ENCODE peak calls at places on chromosomes 3 and 15, in four cellular contexts. Y, W, J and S are unnamed samples.
A peak's percentile ranks its signal among the peaks of the same experiment; 100 is the strongest.

GRCh38 chr15:42150246-42150970 is 6.0 kb downstream of the PLA2G4F start:
- DNase-seq in W (no peak), Y (no peak), J (no peak), S (no peak)

GRCh38 chr15:59148160-59148810 is 43.3 kb downstream of the CCNB2 start:
- DNase-seq in W (no peak), J (no peak), Y (no peak), S (no peak)

GRCh38 chr3:158783051-158783450 is 18.8 kb upstream of the MFSD1 start:
- DNase-seq in Y (no peak), J (no peak), W (no peak), S (no peak)

GRCh38 chr3:43534676-43535075 is 87.1 kb downstream of the ANO10 start:
- DNase-seq in Y (no peak), W (no peak), J (no peak), S (no peak)

GRCh38 chr3:10169000-10169496 is 4.3 kb downstream of the IRAK2 start:
- DNase-seq in Y (no peak), J (no peak), W (no peak), S (no peak)

GRCh38 chr3:177377166-177377565 is 179.9 kb upstream of the TBL1XR1 start:
- DNase-seq in J (no peak), W (no peak), Y (no peak), S (no peak)

GRCh38 chr15:90954712-90955671 is at the start of gene RCCD1:
- DNase-seq in Y (peak; percentile 82), J (peak; percentile 97), W (peak; percentile 91), S (peak; percentile 94)

GRCh38 chr15:95284933-95285401 is 1045.5 kb upstream of the NR2F2 start:
- DNase-seq in W (no peak), Y (no peak), J (no peak), S (no peak)

GRCh38 chr15:61748529-61748928 is 311.7 kb downstream of the VPS13C start:
- DNase-seq in Y (no peak), W (no peak), J (no peak), S (no peak)

GRCh38 chr15:63708141-63708772 is 111.1 kb downstream of the FBXL22 start:
- DNase-seq in W (no peak), J (no peak), Y (no peak), S (no peak)

GRCh38 chr15:29570121-29570930 is 251.9 kb downstream of the TJP1 start:
- DNase-seq in J (no peak), Y (no peak), W (peak; percentile 35), S (peak; percentile 66)

GRCh38 chr3:10983219-10983916 is 9.2 kb upstream of the SLC6A1 start:
- DNase-seq in Y (no peak), J (no peak), W (peak; percentile 56), S (peak; percentile 66)

GRCh38 chr3:77377717-77378116 is 337.8 kb downstream of the ROBO2 start:
- DNase-seq in J (no peak), Y (no peak), W (no peak), S (no peak)

GRCh38 chr3:152905631-152906030 is 70.7 kb downstream of the P2RY1 start:
- DNase-seq in J (no peak), W (no peak), Y (no peak), S (no peak)

GRCh38 chr3:86029590-86029989 is 961.4 kb downstream of the VGLL3 start:
- DNase-seq in J (no peak), W (no peak), Y (no peak), S (no peak)

GRCh38 chr3:163785693-163786092 is 1292.6 kb downstream of the SI start:
- DNase-seq in J (no peak), W (no peak), Y (no peak), S (no peak)

GRCh38 chr15:80309769-80310384 is 57.9 kb upstream of the CTXND1 start:
- DNase-seq in Y (no peak), W (no peak), J (no peak), S (peak; percentile 52)

GRCh38 chr15:74833376-74834107 is 7.1 kb downstream of the CPLX3 start:
- DNase-seq in W (no peak), Y (no peak), J (no peak), S (peak; percentile 49)

GRCh38 chr15:101521084-101521483 is 31.6 kb upstream of the PCSK6 start:
- DNase-seq in W (no peak), Y (no peak), J (no peak), S (no peak)

GRCh38 chr3:69936266-69936665 is 63.3 kb upstream of the SAMMSON start:
- DNase-seq in W (no peak), J (no peak), Y (no peak), S (no peak)

GRCh38 chr15:36557364-36557763 is 22.1 kb upstream of the CDIN1 start:
- DNase-seq in Y (no peak), W (no peak), J (no peak), S (no peak)

GRCh38 chr15:63071288-63071909 is 28.9 kb downstream of the TPM1 start:
- DNase-seq in W (no peak), J (no peak), Y (no peak), S (no peak)

GRCh38 chr15:65086680-65087111 is 10.2 kb downstream of the KBTBD13 start:
- DNase-seq in J (no peak), Y (no peak), W (no peak), S (no peak)

GRCh38 chr3:151434151-151434890 is 26.5 kb downstream of the IGSF10 start:
- DNase-seq in W (no peak), J (no peak), Y (no peak), S (no peak)

GRCh38 chr3:100753846-100754245 is 44.6 kb downstream of the TFG start:
- DNase-seq in J (no peak), W (no peak), Y (no peak), S (no peak)